ENCODE peak calls at places on chromosomes 12 and 14, in five cellular contexts. One of them, this sample, is unnamed.
A peak's percentile ranks its signal among the peaks of the same experiment; 100 is the strongest.

GRCh38 chr14:104678346-104678745 is 11.1 kb upstream of the INF2 start:
- DNase-seq in fibroblast of mammary gland: no peak
- DNase-seq in lung: no peak
- DNase-seq in neural progenitor cell: peak; percentile 57
- DNase-seq in body of pancreas: no peak
- DNase-seq in this sample: no peak

GRCh38 chr12:98736352-98737326 is 91.5 kb downstream of the APAF1 start:
- DNase-seq in neural progenitor cell: peak; percentile 50
- DNase-seq in body of pancreas: peak; percentile 42
- DNase-seq in fibroblast of mammary gland: no peak
- DNase-seq in lung: no peak
- DNase-seq in this sample: no peak

GRCh38 chr14:101965145-101965531 is 765 bp downstream of the DYNC1H1 start:
- DNase-seq in fibroblast of mammary gland: peak; percentile 56
- DNase-seq in body of pancreas: peak; percentile 68
- DNase-seq in neural progenitor cell: peak; percentile 80
- DNase-seq in lung: peak; percentile 71
- DNase-seq in this sample: no peak

GRCh38 chr14:53528114-53528513 is 375.0 kb upstream of the DDHD1 start:
- DNase-seq in fibroblast of mammary gland: peak; percentile 63
- DNase-seq in lung: peak; percentile 77
- DNase-seq in body of pancreas: no peak
- DNase-seq in neural progenitor cell: no peak
- DNase-seq in this sample: no peak

GRCh38 chr12:117284160-117284559 is 77.3 kb downstream of the NOS1 start:
- DNase-seq in neural progenitor cell: no peak
- DNase-seq in lung: no peak
- DNase-seq in fibroblast of mammary gland: no peak
- DNase-seq in body of pancreas: peak; percentile 13
- DNase-seq in this sample: no peak

GRCh38 chr12:121911824-121912585 is 6.4 kb upstream of the CFAP251 start:
- DNase-seq in lung: no peak
- DNase-seq in fibroblast of mammary gland: no peak
- DNase-seq in body of pancreas: no peak
- DNase-seq in neural progenitor cell: no peak
- DNase-seq in this sample: no peak

GRCh38 chr12:11707535-11707934 is 58.1 kb downstream of the ETV6 start:
- DNase-seq in lung: no peak
- DNase-seq in body of pancreas: peak; percentile 88
- DNase-seq in neural progenitor cell: no peak
- DNase-seq in fibroblast of mammary gland: no peak
- DNase-seq in this sample: no peak

GRCh38 chr12:89450922-89451321 is 73.7 kb downstream of the GALNT4 start:
- DNase-seq in body of pancreas: no peak
- DNase-seq in lung: no peak
- DNase-seq in fibroblast of mammary gland: no peak
- DNase-seq in neural progenitor cell: peak; percentile 44
- DNase-seq in this sample: peak; percentile 59

GRCh38 chr12:81417056-81417455 is 339.2 kb downstream of the ACSS3 start:
- DNase-seq in neural progenitor cell: no peak
- DNase-seq in body of pancreas: no peak
- DNase-seq in fibroblast of mammary gland: no peak
- DNase-seq in lung: no peak
- DNase-seq in this sample: no peak

GRCh38 chr14:79587194-79587593 is 624.1 kb downstream of the DIO2 start:
- DNase-seq in body of pancreas: no peak
- DNase-seq in lung: no peak
- DNase-seq in neural progenitor cell: no peak
- DNase-seq in fibroblast of mammary gland: peak; percentile 50
- DNase-seq in this sample: no peak

GRCh38 chr14:23379331-23380196 is 2.7 kb downstream of the CMTM5 start:
- DNase-seq in neural progenitor cell: peak; percentile 74
- DNase-seq in lung: peak; percentile 77
- DNase-seq in fibroblast of mammary gland: peak; percentile 28
- DNase-seq in body of pancreas: peak; percentile 93
- DNase-seq in this sample: no peak

GRCh38 chr12:131383291-131383690 is 327.6 kb upstream of the SFSWAP start:
- DNase-seq in fibroblast of mammary gland: no peak
- DNase-seq in neural progenitor cell: no peak
- DNase-seq in body of pancreas: no peak
- DNase-seq in lung: no peak
- DNase-seq in this sample: no peak

GRCh38 chr12:6852651-6853354 is 853 bp downstream of the USP5 start:
- DNase-seq in fibroblast of mammary gland: peak; percentile 79
- DNase-seq in body of pancreas: no peak
- DNase-seq in neural progenitor cell: peak; percentile 64
- DNase-seq in lung: no peak
- DNase-seq in this sample: no peak

GRCh38 chr12:80262372-80263170 is 163.2 kb downstream of the OTOGL start:
- DNase-seq in body of pancreas: no peak
- DNase-seq in neural progenitor cell: no peak
- DNase-seq in lung: no peak
- DNase-seq in fibroblast of mammary gland: peak; percentile 54
- DNase-seq in this sample: no peak

GRCh38 chr12:77337327-77337726 is 272.0 kb upstream of the E2F7 start:
- DNase-seq in fibroblast of mammary gland: no peak
- DNase-seq in lung: no peak
- DNase-seq in neural progenitor cell: peak; percentile 28
- DNase-seq in body of pancreas: no peak
- DNase-seq in this sample: no peak

GRCh38 chr14:104442611-104443390 is 136.8 kb upstream of the C14orf180 start:
- DNase-seq in fibroblast of mammary gland: no peak
- DNase-seq in body of pancreas: no peak
- DNase-seq in neural progenitor cell: no peak
- DNase-seq in lung: peak; percentile 19
- DNase-seq in this sample: no peak

DNA sequence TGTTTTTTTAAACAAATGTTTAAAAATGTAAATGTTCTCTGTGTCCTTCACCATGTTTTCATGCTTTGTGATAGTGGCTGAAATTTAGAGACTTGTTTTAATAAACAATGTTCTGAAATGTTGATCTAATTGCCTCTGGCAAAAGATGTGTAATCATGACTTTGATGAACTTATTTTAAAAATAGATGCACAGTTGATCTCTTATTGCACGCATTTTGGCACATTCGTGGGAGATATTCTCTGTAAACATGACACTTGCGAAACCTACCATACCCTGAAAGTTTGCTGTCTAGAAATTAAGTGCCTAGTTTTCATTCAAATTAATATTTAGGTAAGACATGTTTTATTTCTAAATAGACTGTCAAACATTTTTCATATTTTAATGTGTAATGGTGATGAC is 119.7 kb upstream of the DNM1L start:
- DNase-seq in neural progenitor cell: no peak
- DNase-seq in fibroblast of mammary gland: peak; percentile 46
- DNase-seq in lung: no peak
- DNase-seq in body of pancreas: no peak
- DNase-seq in this sample: no peak
- H3K4me3 ChIP-seq in neural progenitor cell: no peak overlapping the region
- H3K4me3 ChIP-seq in fibroblast of mammary gland: no peak overlapping the region
- H3K4me3 ChIP-seq in lung: no peak overlapping the region
- H3K4me3 ChIP-seq in body of pancreas: no peak overlapping the region
- H3K4me3 ChIP-seq in this sample: no peak overlapping the region

DNA sequence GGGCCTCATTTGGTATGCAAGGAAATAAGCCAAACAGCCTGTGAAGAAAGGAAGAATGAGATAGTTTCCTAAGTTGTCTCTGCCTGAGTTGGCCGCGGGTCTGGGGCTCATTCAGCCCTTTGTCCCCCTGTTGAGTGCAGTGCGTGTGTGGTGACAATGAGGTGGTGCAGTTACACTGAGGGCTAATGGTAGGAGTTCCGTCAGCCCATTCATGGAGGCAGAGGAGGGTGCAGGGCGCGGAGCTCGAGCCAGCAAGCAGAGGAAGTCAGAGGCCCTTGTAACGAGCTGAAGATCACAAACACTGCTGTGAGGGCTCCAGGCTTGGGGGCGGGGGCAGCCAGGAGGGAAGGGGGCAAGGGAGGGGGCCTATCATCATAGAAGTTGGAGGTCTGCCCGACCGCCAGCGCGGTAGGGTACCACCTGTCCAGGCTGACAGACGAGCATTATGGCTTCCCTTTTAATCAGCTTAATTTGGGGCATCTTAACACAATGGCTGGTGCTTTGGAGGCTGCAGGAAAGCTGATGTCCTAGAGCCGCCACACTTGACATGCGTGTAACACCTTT is 20.5 kb downstream of the CCND2 start:
- DNase-seq in neural progenitor cell: peak; percentile 72
- DNase-seq in fibroblast of mammary gland: no peak
- DNase-seq in body of pancreas: no peak
- DNase-seq in lung: no peak
- DNase-seq in this sample: no peak
- TF ChIP-seq CTCF in neural progenitor cell: no peak
- TF ChIP-seq CTCF in fibroblast of mammary gland: no peak
- TF ChIP-seq CTCF in body of pancreas: no peak
- TF ChIP-seq CTCF in lung: no peak
- TF ChIP-seq CTCF in this sample: no peak

DNA sequence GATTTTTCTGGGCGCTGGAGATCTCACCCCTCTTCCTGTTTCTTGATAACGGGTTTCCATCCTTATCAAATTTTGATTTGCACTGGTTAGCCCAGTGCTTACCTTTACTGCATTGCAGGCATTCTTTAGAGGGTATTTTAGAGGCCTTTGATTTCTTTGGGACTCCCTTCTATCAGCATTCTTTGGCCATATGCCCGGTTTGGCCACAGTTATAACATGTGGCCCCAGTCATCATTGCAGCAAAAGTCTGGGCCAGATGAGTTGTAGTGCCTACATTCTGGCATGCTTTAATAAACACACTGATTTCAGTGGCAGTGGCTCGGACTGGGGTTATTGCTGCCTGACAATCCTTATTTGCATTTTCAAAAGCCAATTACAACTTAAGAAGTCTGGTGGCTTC is 82.3 kb downstream of the KCNMB4 start:
- DNase-seq in neural progenitor cell: no peak
- DNase-seq in body of pancreas: no peak
- DNase-seq in fibroblast of mammary gland: no peak
- DNase-seq in lung: no peak
- DNase-seq in this sample: no peak
- H3K4me3 ChIP-seq in neural progenitor cell: no peak overlapping the region
- H3K4me3 ChIP-seq in body of pancreas: no peak overlapping the region
- H3K4me3 ChIP-seq in fibroblast of mammary gland: no peak overlapping the region
- H3K4me3 ChIP-seq in lung: no peak overlapping the region
- H3K4me3 ChIP-seq in this sample: no peak overlapping the region

GRCh38 chr12:110338754-110339153 is 57.7 kb downstream of the ATP2A2 start:
- DNase-seq in fibroblast of mammary gland: no peak
- DNase-seq in lung: no peak
- DNase-seq in neural progenitor cell: no peak
- DNase-seq in body of pancreas: no peak
- DNase-seq in this sample: no peak
- TF ChIP-seq CTCF in fibroblast of mammary gland: peak; percentile 12
- TF ChIP-seq CTCF in lung: no peak
- TF ChIP-seq CTCF in neural progenitor cell: peak; percentile 7
- TF ChIP-seq CTCF in body of pancreas: no peak
- TF ChIP-seq CTCF in this sample: no peak

GRCh38 chr12:65534105-65534841 is 255.8 kb downstream of the MSRB3 start:
- DNase-seq in neural progenitor cell: no peak
- DNase-seq in lung: no peak
- DNase-seq in body of pancreas: no peak
- DNase-seq in fibroblast of mammary gland: no peak
- DNase-seq in this sample: no peak

GRCh38 chr12:65533177-65533883 is 254.8 kb downstream of the MSRB3 start:
- DNase-seq in fibroblast of mammary gland: peak; percentile 72
- DNase-seq in lung: no peak
- DNase-seq in neural progenitor cell: no peak
- DNase-seq in body of pancreas: no peak
- DNase-seq in this sample: no peak

GRCh38 chr12:65537978-65538377 is 259.5 kb downstream of the MSRB3 start:
- DNase-seq in body of pancreas: no peak
- DNase-seq in lung: no peak
- DNase-seq in neural progenitor cell: no peak
- DNase-seq in fibroblast of mammary gland: peak; percentile 47
- DNase-seq in this sample: no peak

GRCh38 chr12:65536876-65537661 is 258.6 kb downstream of the MSRB3 start:
- DNase-seq in fibroblast of mammary gland: peak; percentile 100
- DNase-seq in neural progenitor cell: no peak
- DNase-seq in lung: peak; percentile 52
- DNase-seq in body of pancreas: no peak
- DNase-seq in this sample: peak; percentile 100

DNA sequence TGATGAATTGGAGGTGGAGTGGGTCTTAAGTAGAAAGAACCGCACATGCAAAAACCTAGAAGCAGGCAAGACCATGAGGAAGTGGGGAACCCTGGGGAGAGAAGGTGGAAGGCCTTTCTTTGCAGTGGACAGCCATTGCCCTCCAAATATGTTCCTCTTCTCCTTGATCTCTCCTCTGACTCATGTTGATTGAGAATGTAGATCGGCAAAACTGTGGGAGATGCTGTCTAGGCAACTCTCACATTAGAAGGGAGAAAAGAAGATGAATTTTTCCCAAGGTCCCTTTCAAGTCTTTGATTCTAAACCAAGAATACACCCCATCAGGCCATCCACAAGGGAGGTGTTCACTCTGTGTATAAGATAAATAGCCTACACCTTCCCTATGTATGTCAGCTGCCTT is 257.5 kb downstream of the MSRB3 start:
- DNase-seq in lung: no peak
- DNase-seq in fibroblast of mammary gland: no peak
- DNase-seq in neural progenitor cell: no peak
- DNase-seq in body of pancreas: no peak
- DNase-seq in this sample: no peak
- H3K4me3 ChIP-seq in lung: no peak overlapping the region
- H3K4me3 ChIP-seq in fibroblast of mammary gland: no peak overlapping the region
- H3K4me3 ChIP-seq in neural progenitor cell: no peak overlapping the region
- H3K4me3 ChIP-seq in body of pancreas: no peak overlapping the region
- H3K4me3 ChIP-seq in this sample: no peak overlapping the region

DNA sequence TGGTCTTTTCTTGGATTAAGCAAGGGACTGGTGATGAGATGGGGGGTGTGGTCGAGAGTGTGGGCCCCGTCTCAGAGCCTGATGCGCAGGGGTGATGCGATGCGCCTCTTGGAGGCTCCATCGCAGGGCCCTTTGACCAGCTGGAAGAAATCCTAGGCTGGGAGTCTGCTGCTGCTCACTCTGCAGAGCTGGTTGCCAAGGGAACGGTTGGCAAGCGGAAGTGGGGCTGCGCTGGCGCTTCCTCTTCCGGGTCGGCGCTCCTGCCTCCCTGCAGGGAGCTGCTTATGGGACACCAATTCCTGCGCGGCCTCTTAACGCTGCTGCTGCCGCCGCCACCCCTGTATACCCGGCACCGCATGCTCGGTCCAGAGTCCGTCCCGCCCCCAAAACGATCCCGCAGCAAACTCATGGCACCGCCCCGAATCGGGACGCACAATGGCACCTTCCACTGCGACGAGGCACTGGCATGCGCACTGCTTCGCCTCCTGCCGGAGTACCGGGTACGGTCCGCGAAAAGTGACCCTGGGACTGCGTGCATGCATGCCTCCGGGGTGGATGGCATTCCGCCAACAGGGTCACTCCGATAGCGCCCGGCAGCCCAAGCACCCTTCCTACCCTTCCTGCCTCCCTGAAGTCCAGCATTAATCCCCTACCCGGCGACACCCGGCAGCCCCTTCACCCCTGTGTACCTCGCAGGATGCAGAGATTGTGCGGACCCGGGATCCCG is at the start of gene MYG1:
- DNase-seq in body of pancreas: peak; percentile 92
- DNase-seq in lung: peak; percentile 90
- DNase-seq in neural progenitor cell: peak; percentile 96
- DNase-seq in fibroblast of mammary gland: peak; percentile 85
- DNase-seq in this sample: no peak
- TF ChIP-seq CTCF in body of pancreas: no peak
- TF ChIP-seq CTCF in lung: no peak
- TF ChIP-seq CTCF in neural progenitor cell: peak; percentile 33
- TF ChIP-seq CTCF in fibroblast of mammary gland: peak; percentile 12
- TF ChIP-seq CTCF in this sample: peak; percentile 35

GRCh38 chr12:57128519-57129247 is 400 bp downstream of the LRP1 start:
- DNase-seq in fibroblast of mammary gland: no peak
- DNase-seq in neural progenitor cell: peak; percentile 73
- DNase-seq in lung: no peak
- DNase-seq in body of pancreas: no peak
- DNase-seq in this sample: no peak
- H3K4me3 ChIP-seq in fibroblast of mammary gland: peak overlapping the region; percentile 59
- H3K4me3 ChIP-seq in neural progenitor cell: peak overlapping the region; percentile 74
- H3K4me3 ChIP-seq in lung: peak overlapping the region; percentile 54
- H3K4me3 ChIP-seq in body of pancreas: peak overlapping the region; percentile 60
- H3K4me3 ChIP-seq in this sample: peak overlapping the region; percentile 95